ENCODE peak calls at places on chromosomes 13 and 19, in eight cellular contexts. H is foreskin fibroblast, S is body of pancreas, B is IMR-90, C is stomach, I is fibroblast of the aortic adventitia, F is esophagus squamous epithelium, R is pancreas. K is an unnamed sample.

GRCh38 chr13:94329277-94329676 is 150.2 kb downstream of the DCT start:
- DNase-seq in F (no peak), I (peak; percentile 80), C (no peak), S (no peak), R (no peak), H (no peak), B (peak; percentile 69), K (no peak)

GRCh38 chr19:19552811-19553210 is 14.7 kb downstream of the CILP2 start:
- DNase-seq in F (no peak), B (no peak), H (no peak), S (peak; percentile 29), C (peak; percentile 52), I (no peak), R (no peak), K (no peak)

GRCh38 chr19:18205180-18205915 is 1.5 kb upstream of the RAB3A start:
- DNase-seq in F (no peak), I (peak; percentile 79), S (peak; percentile 80), B (peak; percentile 89), C (peak; percentile 73), H (peak; percentile 65), R (peak; percentile 66), K (peak; percentile 92)

GRCh38 chr19:20385056-20385455 is 180.5 kb downstream of the ZNF737 start:
- DNase-seq in F (no peak), H (no peak), C (no peak), B (no peak), I (no peak), R (no peak), S (no peak), K (no peak)

GRCh38 chr13:93635687-93636086 is 409.1 kb downstream of the GPC6 start:
- DNase-seq in B (peak; percentile 14), R (no peak), I (peak; percentile 85), F (no peak), S (no peak), H (peak; percentile 74), C (no peak), K (no peak)

GRCh38 chr19:48365602-48366001 is 1.4 kb downstream of the SYNGR4 start:
- DNase-seq in S (no peak), C (no peak), B (no peak), H (no peak), F (no peak), I (no peak), R (no peak), K (no peak)

GRCh38 chr13:43985437-43986051 is 105.8 kb downstream of the LACC1 start:
- DNase-seq in R (no peak), F (no peak), S (no peak), B (no peak), C (no peak), I (no peak), H (no peak), K (no peak)

GRCh38 chr13:50693755-50694154 is 149.7 kb downstream of the DLEU7 start:
- DNase-seq in C (peak; percentile 33), I (peak; percentile 55), B (no peak), S (peak; percentile 15), H (peak; percentile 30), F (no peak), R (no peak), K (no peak)

GRCh38 chr13:74191036-74191809 is 57.0 kb upstream of the KLF12 start:
- DNase-seq in R (no peak), I (no peak), F (no peak), B (peak; percentile 32), S (no peak), H (no peak), C (no peak), K (no peak)

GRCh38 chr13:101612736-101613135 is 160.3 kb downstream of the ITGBL1 start:
- DNase-seq in B (no peak), R (no peak), S (no peak), H (no peak), C (no peak), I (no peak), F (no peak), K (no peak)

GRCh38 chr19:18603958-18604819 is 2.4 kb downstream of the CRLF1 start:
- DNase-seq in H (no peak), I (no peak), F (no peak), C (no peak), S (no peak), R (no peak), B (no peak), K (no peak)

GRCh38 chr19:4057913-4058695 is 8.6 kb downstream of the ZBTB7A start:
- DNase-seq in H (peak; percentile 93), C (peak; percentile 81), I (peak; percentile 90), F (no peak), S (peak; percentile 65), R (peak; percentile 70), B (peak; percentile 85), K (peak; percentile 95)

GRCh38 chr13:91359071-91359470 is 11.6 kb downstream of the MIR17HG start:
- DNase-seq in R (no peak), B (no peak), C (no peak), F (no peak), I (no peak), H (no peak), S (no peak), K (no peak)

GRCh38 chr19:2724148-2724557 is 3.0 kb upstream of the DIRAS1 start:
- DNase-seq in C (no peak), I (no peak), R (no peak), H (no peak), F (no peak), S (no peak), B (no peak), K (no peak)

GRCh38 chr13:96967248-96967745 is 27.0 kb downstream of the OXGR1 start:
- DNase-seq in I (peak; percentile 24), B (no peak), H (no peak), C (no peak), F (no peak), R (no peak), S (no peak), K (no peak)

DNA sequence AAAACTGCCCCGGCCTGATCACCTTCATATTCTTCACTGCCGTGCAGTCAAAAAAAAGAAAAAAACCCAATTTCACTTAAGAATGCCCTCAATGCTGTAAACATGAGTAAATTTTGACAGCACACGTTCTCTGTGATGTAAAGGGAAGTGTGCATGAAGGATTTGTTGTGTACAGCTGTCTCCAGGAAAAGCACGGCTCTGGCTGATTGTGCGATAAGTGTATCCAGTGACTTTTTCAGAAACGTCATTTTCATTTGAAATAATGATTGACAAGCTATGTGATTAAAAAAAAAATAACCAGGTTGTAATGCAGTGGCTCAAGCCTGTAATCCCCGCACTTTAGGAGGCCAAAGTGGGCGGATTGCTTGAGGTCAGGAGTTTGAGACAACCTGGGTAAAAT is 39.6 kb downstream of the ANKRD10 start:
- DNase-seq in B (no peak), F (no peak), C (no peak), I (no peak), S (no peak), R (no peak), H (no peak), K (no peak)
- H3K4me3 ChIP-seq in B (no peak overlapping the region), F (peak overlapping the region; percentile 62), C (peak overlapping the region; percentile 45), I (peak overlapping the region; percentile 44), S (no peak overlapping the region), R (no peak overlapping the region), H (no peak overlapping the region), K (peak overlapping the region; percentile 43)

DNA sequence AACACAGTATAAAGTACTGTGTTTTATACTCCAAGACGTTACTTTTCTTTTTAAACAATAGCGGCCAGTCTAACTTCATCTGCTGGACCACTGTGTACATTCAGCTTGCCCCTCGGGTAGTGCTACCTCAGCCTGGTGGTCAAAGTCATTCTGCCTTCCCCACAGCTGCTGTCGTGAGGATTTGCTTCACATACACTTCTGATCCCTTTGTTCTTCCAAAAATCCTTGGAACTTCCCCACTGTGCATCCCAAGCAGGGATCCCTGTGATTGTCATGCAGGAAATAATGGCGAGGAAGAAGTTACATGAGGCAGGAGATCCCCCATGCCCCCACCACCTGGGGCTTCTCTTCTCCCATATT is 234.9 kb upstream of the STARD13 start:
- DNase-seq in B (no peak), C (no peak), H (no peak), R (no peak), I (no peak), S (no peak), F (no peak), K (no peak)
- H3K4me3 ChIP-seq in B (no peak overlapping the region), C (no peak overlapping the region), H (no peak overlapping the region), R (no peak overlapping the region), I (no peak overlapping the region), S (no peak overlapping the region), F (no peak overlapping the region), K (no peak overlapping the region)

DNA sequence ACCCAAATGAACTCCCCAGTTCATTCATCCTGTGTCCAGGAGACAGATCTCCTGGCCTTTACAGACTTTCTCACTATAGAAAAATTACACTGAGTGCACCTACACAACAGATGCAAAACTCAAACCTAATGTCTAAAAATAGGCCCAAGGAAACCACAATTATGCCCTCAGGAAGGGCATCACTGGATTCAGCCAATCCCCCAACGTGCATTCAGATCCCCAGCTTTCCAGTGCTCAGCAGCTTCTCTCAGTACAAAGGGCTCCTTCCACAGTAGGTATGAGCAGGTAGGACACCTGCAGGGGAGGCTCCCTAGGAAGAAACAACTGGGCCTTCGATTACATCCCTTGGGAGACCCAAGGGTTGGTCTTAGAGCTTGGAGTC is 2.1 kb downstream of the ZNF709 start:
- DNase-seq in C (no peak), H (no peak), B (no peak), I (no peak), F (no peak), R (no peak), S (no peak), K (no peak)
- H3K4me3 ChIP-seq in C (no peak overlapping the region), H (no peak overlapping the region), B (no peak overlapping the region), I (no peak overlapping the region), F (no peak overlapping the region), R (no peak overlapping the region), S (no peak overlapping the region), K (no peak overlapping the region)

GRCh38 chr19:16066611-16067104 is 9.6 kb upstream of the TPM4 start:
- DNase-seq in F (no peak), B (peak; percentile 76), S (no peak), C (peak; percentile 49), I (peak; percentile 74), R (no peak), H (peak; percentile 61), K (no peak)
- H3K4me3 ChIP-seq in F (peak overlapping the region; percentile 72), B (no peak overlapping the region), S (no peak overlapping the region), C (peak overlapping the region; percentile 68), I (no peak overlapping the region), R (no peak overlapping the region), H (no peak overlapping the region), K (no peak overlapping the region)